ENCODE peak calls at places on chromosomes 16 and 17, in nine cellular contexts. A is psoas muscle, X is A549, F is prostate gland, S is thoracic aorta, U is A673, D is transverse colon, P is tibial nerve, T is left ventricle myocardium inferior. W is an unnamed sample.

GRCh38 chr17:30093463-30094147 is 23.0 kb upstream of the NSRP1 start:
- DNase-seq in S (no peak), A (no peak), U (peak; percentile 87), T (no peak), F (peak; percentile 15), X (peak; percentile 94), P (peak; percentile 75), D (peak; percentile 22), W (no peak)

GRCh38 chr17:65057520-65058075 is 1.1 kb upstream of the GNA13 start:
- DNase-seq in S (no peak), T (peak; percentile 38), A (peak; percentile 31), U (no peak), D (no peak), P (peak; percentile 27), X (no peak), F (no peak), W (no peak)

GRCh38 chr17:73343168-73343634 is 31.4 kb upstream of the CDC42EP4 start:
- DNase-seq in U (peak; percentile 91), S (no peak), P (peak; percentile 53), T (peak; percentile 69), D (peak; percentile 51), X (no peak), F (no peak), A (peak; percentile 65), W (peak; percentile 89)

GRCh38 chr16:62067182-62067581 is 30.9 kb upstream of the CDH8 start:
- DNase-seq in A (no peak), S (no peak), D (no peak), T (no peak), F (no peak), U (no peak), P (no peak), X (no peak), W (no peak)

GRCh38 chr16:87661561-87661960 is 59.3 kb downstream of the JPH3 start:
- DNase-seq in A (peak; percentile 35), U (peak; percentile 21), T (no peak), P (peak; percentile 14), X (peak; percentile 43), S (no peak), D (peak; percentile 18), F (no peak), W (no peak)

GRCh38 chr17:48445248-48445620 is 15.2 kb upstream of the SKAP1 start:
- DNase-seq in F (no peak), X (no peak), T (no peak), A (no peak), S (no peak), U (no peak), P (no peak), D (no peak), W (no peak)

GRCh38 chr17:4715071-4715749 is 4.8 kb downstream of the ARRB2 start:
- DNase-seq in X (no peak), U (no peak), D (no peak), T (no peak), S (no peak), A (no peak), P (no peak), F (no peak), W (no peak)

GRCh38 chr16:55941552-55941951 is 66.4 kb upstream of the CES5A start:
- DNase-seq in X (no peak), T (no peak), A (no peak), P (no peak), D (no peak), U (no peak), F (no peak), S (no peak), W (no peak)

GRCh38 chr16:79092846-79093245 is 507.7 kb downstream of the MAF start:
- DNase-seq in D (no peak), F (no peak), S (no peak), A (no peak), P (no peak), T (no peak), X (no peak), U (no peak), W (no peak)

GRCh38 chr16:14194706-14195105 is 123.6 kb downstream of the MRTFB start:
- DNase-seq in X (no peak), F (no peak), U (no peak), P (no peak), S (no peak), D (no peak), A (no peak), T (no peak), W (no peak)

GRCh38 chr16:278863-279366 is 1.5 kb upstream of the ARHGDIG start:
- DNase-seq in S (no peak), F (no peak), A (no peak), U (peak; percentile 45), D (no peak), P (no peak), X (no peak), T (no peak), W (peak; percentile 39)

GRCh38 chr17:40361925-40362695 is 2.4 kb downstream of the GJD3 start:
- DNase-seq in P (no peak), U (no peak), A (no peak), S (no peak), X (no peak), T (no peak), F (no peak), D (no peak), W (no peak)

GRCh38 chr17:21377821-21378396 is 1.8 kb downstream of the KCNJ12 start:
- DNase-seq in A (no peak), S (no peak), P (no peak), U (no peak), D (no peak), T (no peak), X (no peak), F (no peak), W (no peak)

GRCh38 chr17:21376585-21376834 is 353 bp downstream of the KCNJ12 start:
- DNase-seq in F (no peak), U (no peak), A (no peak), X (no peak), T (no peak), D (no peak), P (no peak), S (no peak), W (no peak)

GRCh38 chr17:21375757-21376584 is at the start of gene KCNJ12:
- DNase-seq in X (no peak), T (peak; percentile 52), D (peak; percentile 34), S (no peak), U (peak; percentile 48), A (no peak), F (no peak), P (no peak), W (peak; percentile 74)

GRCh38 chr17:21378553-21378952 is 2.4 kb downstream of the KCNJ12 start:
- DNase-seq in D (no peak), A (no peak), S (no peak), T (no peak), P (no peak), F (no peak), X (no peak), U (no peak), W (no peak)

GRCh38 chr17:21376835-21377690 is 906 bp downstream of the KCNJ12 start:
- DNase-seq in D (no peak), F (no peak), S (no peak), T (no peak), A (peak; percentile 44), X (peak; percentile 55), U (peak; percentile 35), P (no peak), W (no peak)
- H3K27ac ChIP-seq in D (peak overlapping the region; percentile 66), F (peak overlapping the region; percentile 11), S (no peak overlapping the region), T (peak overlapping the region; percentile 86), A (peak overlapping the region; percentile 87), X (peak overlapping the region; percentile 85), U (no peak overlapping the region), P (no peak overlapping the region), W (peak overlapping the region; percentile 38)

GRCh38 chr17:57724038-57724728 is 20.9 kb downstream of the CCDC182 start:
- DNase-seq in A (no peak), F (no peak), U (no peak), X (no peak), P (no peak), D (no peak), S (no peak), T (no peak), W (no peak)

GRCh38 chr17:57727776-57728175 is 17.3 kb downstream of the CCDC182 start:
- DNase-seq in U (no peak), D (no peak), X (no peak), T (no peak), P (no peak), A (no peak), S (no peak), F (no peak), W (no peak)

GRCh38 chr17:57726838-57727237 is 18.3 kb downstream of the CCDC182 start:
- DNase-seq in U (no peak), P (no peak), X (no peak), T (no peak), S (no peak), A (no peak), D (no peak), F (no peak), W (no peak)

GRCh38 chr17:57724729-57725125 is 20.4 kb downstream of the CCDC182 start:
- DNase-seq in U (no peak), P (no peak), S (no peak), T (no peak), F (no peak), A (no peak), X (no peak), D (no peak), W (no peak)

GRCh38 chr17:57726213-57726612 is 18.9 kb downstream of the CCDC182 start:
- DNase-seq in X (no peak), S (no peak), A (no peak), F (no peak), P (no peak), T (no peak), D (no peak), U (no peak), W (no peak)
- TF ChIP-seq CTCF in X (no peak), S (no peak), A (no peak), F (no peak), P (no peak), T (no peak), D (no peak), U (no peak), W (no peak)

DNA sequence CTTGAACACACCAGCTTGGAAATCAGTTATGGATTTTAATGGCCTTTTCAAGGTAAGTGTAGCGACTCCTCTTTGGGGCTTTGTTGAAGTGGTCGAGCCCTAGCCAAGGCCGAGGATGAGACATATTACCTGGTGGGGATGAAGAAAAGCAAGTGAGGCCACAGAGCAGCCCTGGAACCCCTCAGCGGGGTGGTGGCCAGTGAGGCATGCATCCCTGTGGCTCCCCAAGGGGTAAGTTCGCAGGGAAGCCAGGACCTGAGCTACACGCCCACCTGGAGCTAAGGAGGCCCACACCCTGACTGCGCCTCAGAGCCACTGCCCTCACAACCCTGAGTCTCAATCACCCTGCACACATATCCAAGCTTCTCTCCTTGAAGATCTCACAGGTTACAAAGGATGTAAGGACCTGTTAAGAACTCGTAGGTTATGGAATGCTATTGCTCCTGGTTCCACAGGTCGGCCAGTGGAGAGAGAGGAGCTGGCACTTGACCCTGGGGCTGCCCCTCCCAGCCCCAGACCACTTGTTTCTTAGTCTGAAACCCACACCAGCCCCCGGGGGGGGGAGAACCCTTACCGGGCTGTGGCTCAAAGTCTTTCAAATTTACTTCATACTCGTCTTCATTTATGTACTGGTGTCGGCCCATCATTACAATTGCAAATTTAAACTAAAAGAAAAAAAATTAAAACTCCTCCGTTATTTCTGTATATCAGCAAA is 12.0 kb downstream of the LITAFD start:
- DNase-seq in U (no peak), T (no peak), A (no peak), P (no peak), D (no peak), S (no peak), F (no peak), X (no peak), W (no peak)
- H3K4me3 ChIP-seq in U (no peak overlapping the region), T (no peak overlapping the region), A (no peak overlapping the region), P (no peak overlapping the region), D (no peak overlapping the region), S (no peak overlapping the region), F (no peak overlapping the region), X (no peak overlapping the region), W (no peak overlapping the region)

GRCh38 chr17:1454541-1454940 is 1.5 kb downstream of the CRK start:
- DNase-seq in S (no peak), F (no peak), P (no peak), D (no peak), U (no peak), A (no peak), T (no peak), X (no peak), W (no peak)
- H3K27ac ChIP-seq in S (peak overlapping the region; percentile 98), F (peak overlapping the region; percentile 97), P (no peak overlapping the region), D (peak overlapping the region; percentile 99), U (peak overlapping the region; percentile 99), A (peak overlapping the region; percentile 95), T (peak overlapping the region; percentile 97), X (peak overlapping the region; percentile 95), W (no peak overlapping the region)